ENCODE peak calls at places on chromosomes 12 and 14, in six cellular contexts. One of them, this sample, is unnamed.
A peak's percentile ranks its signal among the peaks of the same experiment; 100 is the strongest.

GRCh38 chr12:102349079-102349478 is 131.3 kb downstream of the IGF1 start:
- DNase-seq in thoracic aorta: no peak
- DNase-seq in upper lobe of right lung: no peak
- DNase-seq in body of pancreas: no peak
- DNase-seq in GM23338: no peak
- DNase-seq in adipocyte: no peak
- DNase-seq in this sample: no peak

GRCh38 chr12:93713800-93714199 is 36.6 kb downstream of the CRADD start:
- DNase-seq in body of pancreas: no peak
- DNase-seq in adipocyte: no peak
- DNase-seq in GM23338: no peak
- DNase-seq in thoracic aorta: no peak
- DNase-seq in upper lobe of right lung: no peak
- DNase-seq in this sample: no peak

GRCh38 chr12:100553851-100554404 is 19.6 kb upstream of the GAS2L3 start:
- DNase-seq in upper lobe of right lung: no peak
- DNase-seq in thoracic aorta: no peak
- DNase-seq in body of pancreas: no peak
- DNase-seq in GM23338: peak; percentile 10
- DNase-seq in adipocyte: peak; percentile 18
- DNase-seq in this sample: no peak

GRCh38 chr12:126224032-126224431 is 1158.8 kb downstream of the AACS start:
- DNase-seq in adipocyte: no peak
- DNase-seq in thoracic aorta: no peak
- DNase-seq in upper lobe of right lung: no peak
- DNase-seq in body of pancreas: no peak
- DNase-seq in GM23338: no peak
- DNase-seq in this sample: no peak

GRCh38 chr14:60760648-60761364 is 26.2 kb downstream of the MNAT1 start:
- DNase-seq in body of pancreas: no peak
- DNase-seq in GM23338: peak; percentile 89
- DNase-seq in adipocyte: peak; percentile 19
- DNase-seq in thoracic aorta: no peak
- DNase-seq in upper lobe of right lung: no peak
- DNase-seq in this sample: no peak

GRCh38 chr12:13425766-13426165 is 229.2 kb downstream of the EMP1 start:
- DNase-seq in GM23338: no peak
- DNase-seq in adipocyte: peak; percentile 0
- DNase-seq in thoracic aorta: no peak
- DNase-seq in body of pancreas: no peak
- DNase-seq in upper lobe of right lung: no peak
- DNase-seq in this sample: peak; percentile 5

GRCh38 chr12:120079352-120080042 is 37.1 kb downstream of the RAB35 start:
- DNase-seq in upper lobe of right lung: peak; percentile 34
- DNase-seq in thoracic aorta: no peak
- DNase-seq in adipocyte: no peak
- DNase-seq in body of pancreas: no peak
- DNase-seq in GM23338: no peak
- DNase-seq in this sample: no peak

GRCh38 chr12:132773077-132774020 is 11.7 kb upstream of the ANKLE2 start:
- DNase-seq in upper lobe of right lung: no peak
- DNase-seq in body of pancreas: no peak
- DNase-seq in thoracic aorta: no peak
- DNase-seq in adipocyte: no peak
- DNase-seq in GM23338: no peak
- DNase-seq in this sample: no peak

GRCh38 chr14:61528591-61529021 is 166.7 kb upstream of the HIF1A start:
- DNase-seq in body of pancreas: no peak
- DNase-seq in adipocyte: peak; percentile 58
- DNase-seq in upper lobe of right lung: no peak
- DNase-seq in thoracic aorta: no peak
- DNase-seq in GM23338: no peak
- DNase-seq in this sample: no peak

GRCh38 chr12:32603858-32604257 is 75.2 kb upstream of the DNM1L start:
- DNase-seq in adipocyte: peak; percentile 11
- DNase-seq in GM23338: no peak
- DNase-seq in body of pancreas: no peak
- DNase-seq in thoracic aorta: no peak
- DNase-seq in upper lobe of right lung: no peak
- DNase-seq in this sample: no peak

GRCh38 chr12:99911076-99911475 is 73.7 kb downstream of the ANKS1B start:
- DNase-seq in adipocyte: peak; percentile 97
- DNase-seq in thoracic aorta: peak; percentile 3
- DNase-seq in GM23338: no peak
- DNase-seq in body of pancreas: no peak
- DNase-seq in upper lobe of right lung: no peak
- DNase-seq in this sample: no peak

DNA sequence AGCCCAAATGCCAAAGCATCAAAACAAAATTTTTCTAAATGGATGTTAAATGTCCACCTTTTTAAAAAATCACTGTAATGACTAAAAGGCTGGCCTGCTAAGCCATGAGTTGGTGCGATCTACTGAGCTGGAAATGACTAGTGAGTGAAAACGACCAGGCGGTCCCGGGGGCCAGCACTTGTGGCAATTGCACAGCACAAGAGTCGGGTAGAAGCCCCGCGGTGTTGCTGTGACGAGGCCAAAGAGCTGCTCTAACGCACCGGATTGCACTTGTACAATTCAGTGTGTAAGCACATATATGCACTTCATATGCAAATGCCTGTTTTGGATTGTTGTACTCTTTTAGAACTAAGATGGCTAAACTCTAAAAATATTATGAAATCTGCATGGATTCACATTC is 64.1 kb upstream of the DYNC1H1 start:
- DNase-seq in body of pancreas: no peak
- DNase-seq in upper lobe of right lung: no peak
- DNase-seq in adipocyte: no peak
- DNase-seq in thoracic aorta: no peak
- DNase-seq in GM23338: no peak
- DNase-seq in this sample: no peak
- H3K36me3 ChIP-seq in body of pancreas: no peaks in the 10 kb centered on the region
- H3K36me3 ChIP-seq in upper lobe of right lung: peaks cover 96% of the 10 kb centered on the region
- H3K36me3 ChIP-seq in adipocyte: peaks cover 82% of the 10 kb centered on the region
- H3K36me3 ChIP-seq in thoracic aorta: peaks cover 51% of the 10 kb centered on the region
- H3K36me3 ChIP-seq in GM23338: peaks cover 5% of the 10 kb centered on the region
- H3K36me3 ChIP-seq in this sample: peaks cover 53% of the 10 kb centered on the region

GRCh38 chr12:124976999-124977398 is 11.9 kb downstream of the DHX37 start:
- DNase-seq in upper lobe of right lung: no peak
- DNase-seq in body of pancreas: no peak
- DNase-seq in adipocyte: no peak
- DNase-seq in GM23338: no peak
- DNase-seq in thoracic aorta: no peak
- DNase-seq in this sample: no peak
- H3K36me3 ChIP-seq in upper lobe of right lung: peaks cover 80% of the 10 kb centered on the region
- H3K36me3 ChIP-seq in body of pancreas: peaks cover 13% of the 10 kb centered on the region
- H3K36me3 ChIP-seq in adipocyte: peaks cover 74% of the 10 kb centered on the region
- H3K36me3 ChIP-seq in GM23338: peaks cover 22% of the 10 kb centered on the region
- H3K36me3 ChIP-seq in thoracic aorta: peaks cover 64% of the 10 kb centered on the region
- H3K36me3 ChIP-seq in this sample: peaks cover 40% of the 10 kb centered on the region

GRCh38 chr14:55038708-55039107 is 11.7 kb downstream of the SOCS4 start:
- DNase-seq in body of pancreas: no peak
- DNase-seq in upper lobe of right lung: no peak
- DNase-seq in thoracic aorta: no peak
- DNase-seq in adipocyte: no peak
- DNase-seq in GM23338: no peak
- DNase-seq in this sample: no peak
- H3K36me3 ChIP-seq in body of pancreas: no peaks in the 10 kb centered on the region
- H3K36me3 ChIP-seq in upper lobe of right lung: peaks cover 29% of the 10 kb centered on the region
- H3K36me3 ChIP-seq in thoracic aorta: peaks cover 13% of the 10 kb centered on the region
- H3K36me3 ChIP-seq in adipocyte: peaks cover 32% of the 10 kb centered on the region
- H3K36me3 ChIP-seq in GM23338: peaks cover 5% of the 10 kb centered on the region
- H3K36me3 ChIP-seq in this sample: peaks cover 39% of the 10 kb centered on the region

DNA sequence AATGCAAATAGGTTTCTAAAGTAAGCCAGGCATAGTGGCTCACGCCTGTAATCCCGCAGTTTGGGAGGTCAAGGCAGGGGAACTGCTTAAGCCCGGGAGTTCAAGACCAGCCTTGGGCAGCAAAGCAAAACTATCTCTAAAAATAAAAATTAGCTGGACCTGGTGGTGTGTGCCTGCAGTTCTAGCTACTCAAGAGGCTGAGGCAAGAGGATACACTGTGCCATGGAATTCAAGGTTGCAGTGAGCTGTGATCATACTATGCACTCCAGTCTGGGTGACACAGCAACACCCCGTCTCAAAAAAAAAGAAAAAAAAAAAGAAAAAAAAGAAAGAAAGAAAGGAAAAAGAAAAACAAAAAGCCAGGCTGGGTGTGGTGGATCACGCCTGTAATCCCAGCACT is 46.3 kb downstream of the HECTD1 start:
- DNase-seq in GM23338: no peak
- DNase-seq in thoracic aorta: no peak
- DNase-seq in body of pancreas: no peak
- DNase-seq in upper lobe of right lung: no peak
- DNase-seq in adipocyte: no peak
- DNase-seq in this sample: no peak
- H3K36me3 ChIP-seq in GM23338: peaks cover 13% of the 10 kb centered on the region
- H3K36me3 ChIP-seq in thoracic aorta: peaks cover 12% of the 10 kb centered on the region
- H3K36me3 ChIP-seq in body of pancreas: peaks cover under 1% of the 10 kb centered on the region
- H3K36me3 ChIP-seq in upper lobe of right lung: peaks cover 83% of the 10 kb centered on the region
- H3K36me3 ChIP-seq in adipocyte: peaks cover 59% of the 10 kb centered on the region
- H3K36me3 ChIP-seq in this sample: peaks cover 19% of the 10 kb centered on the region

DNA sequence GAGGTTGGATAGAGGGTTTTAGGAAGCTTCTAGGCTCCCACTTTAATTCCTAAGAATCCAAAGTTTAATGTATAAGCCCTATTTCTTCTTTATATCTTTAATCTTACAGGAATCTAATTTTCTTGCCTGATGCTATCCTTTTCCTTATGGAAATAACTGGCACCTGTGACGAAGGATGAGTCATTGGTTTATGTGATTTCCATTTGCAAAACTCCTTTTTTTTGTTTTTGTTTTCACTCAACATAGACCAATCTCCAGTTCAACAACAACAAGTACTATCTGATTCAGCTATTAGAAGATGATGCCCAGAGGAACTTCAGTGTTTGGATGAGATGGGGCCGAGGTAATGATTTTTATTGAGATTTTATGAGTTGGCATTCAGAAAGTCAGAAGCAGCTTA is 6.8 kb downstream of the PARP2 start:
- DNase-seq in GM23338: no peak
- DNase-seq in thoracic aorta: no peak
- DNase-seq in upper lobe of right lung: no peak
- DNase-seq in adipocyte: no peak
- DNase-seq in body of pancreas: no peak
- DNase-seq in this sample: no peak
- H3K36me3 ChIP-seq in GM23338: peaks cover 77% of the 10 kb centered on the region
- H3K36me3 ChIP-seq in thoracic aorta: peaks cover 22% of the 10 kb centered on the region
- H3K36me3 ChIP-seq in upper lobe of right lung: peaks cover 93% of the 10 kb centered on the region
- H3K36me3 ChIP-seq in adipocyte: peaks cover 74% of the 10 kb centered on the region
- H3K36me3 ChIP-seq in body of pancreas: no peaks in the 10 kb centered on the region
- H3K36me3 ChIP-seq in this sample: peaks cover 95% of the 10 kb centered on the region

GRCh38 chr14:22923746-22924145 is 4.8 kb upstream of the RBM23 start:
- DNase-seq in adipocyte: no peak
- DNase-seq in upper lobe of right lung: no peak
- DNase-seq in body of pancreas: no peak
- DNase-seq in GM23338: no peak
- DNase-seq in thoracic aorta: no peak
- DNase-seq in this sample: no peak

GRCh38 chr14:22928237-22929103 is 706 bp downstream of the PRMT5 start:
- DNase-seq in body of pancreas: no peak
- DNase-seq in upper lobe of right lung: no peak
- DNase-seq in GM23338: no peak
- DNase-seq in adipocyte: peak; percentile 23
- DNase-seq in thoracic aorta: no peak
- DNase-seq in this sample: no peak

GRCh38 chr14:22929104-22929847 is at the start of gene PRMT5:
- DNase-seq in adipocyte: peak; percentile 100
- DNase-seq in thoracic aorta: peak; percentile 98
- DNase-seq in body of pancreas: peak; percentile 99
- DNase-seq in GM23338: peak; percentile 99
- DNase-seq in upper lobe of right lung: peak; percentile 98
- DNase-seq in this sample: peak; percentile 100

GRCh38 chr14:22925513-22925912 is 3.7 kb downstream of the PRMT5 start:
- DNase-seq in GM23338: no peak
- DNase-seq in body of pancreas: no peak
- DNase-seq in upper lobe of right lung: no peak
- DNase-seq in adipocyte: no peak
- DNase-seq in thoracic aorta: no peak
- DNase-seq in this sample: no peak

DNA sequence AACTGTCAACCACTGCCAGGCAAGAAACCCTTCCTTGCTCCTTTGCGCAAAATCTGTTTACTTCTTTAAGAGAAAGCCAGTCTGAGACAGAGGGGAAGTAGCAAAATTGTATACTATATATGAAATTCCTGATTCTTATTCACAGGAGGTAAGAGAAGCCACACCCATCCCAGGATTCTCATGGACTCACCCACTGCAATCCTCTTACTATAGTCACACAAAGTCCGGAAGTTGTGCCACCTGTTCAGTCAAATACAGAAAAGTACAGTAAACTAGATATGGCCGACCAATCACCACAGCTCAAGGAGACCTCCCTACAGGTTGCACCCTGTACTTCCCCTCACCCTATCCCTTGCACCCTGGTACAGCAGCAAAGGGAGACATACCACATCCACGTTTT is 2.9 kb downstream of the PRMT5 start:
- DNase-seq in thoracic aorta: no peak
- DNase-seq in upper lobe of right lung: no peak
- DNase-seq in body of pancreas: no peak
- DNase-seq in GM23338: no peak
- DNase-seq in adipocyte: peak; percentile 23
- DNase-seq in this sample: no peak
- H3K36me3 ChIP-seq in thoracic aorta: peaks cover 24% of the 10 kb centered on the region
- H3K36me3 ChIP-seq in upper lobe of right lung: peaks cover 57% of the 10 kb centered on the region
- H3K36me3 ChIP-seq in body of pancreas: no peaks in the 10 kb centered on the region
- H3K36me3 ChIP-seq in GM23338: peaks cover 50% of the 10 kb centered on the region
- H3K36me3 ChIP-seq in adipocyte: peaks cover 48% of the 10 kb centered on the region
- H3K36me3 ChIP-seq in this sample: peaks cover 54% of the 10 kb centered on the region

GRCh38 chr12:106459534-106459933 is 102.0 kb downstream of the POLR3B start:
- DNase-seq in body of pancreas: no peak
- DNase-seq in thoracic aorta: no peak
- DNase-seq in upper lobe of right lung: no peak
- DNase-seq in GM23338: no peak
- DNase-seq in adipocyte: no peak
- DNase-seq in this sample: no peak
- H3K36me3 ChIP-seq in body of pancreas: no peaks in the 10 kb centered on the region
- H3K36me3 ChIP-seq in thoracic aorta: peaks cover 9% of the 10 kb centered on the region
- H3K36me3 ChIP-seq in upper lobe of right lung: peaks cover 35% of the 10 kb centered on the region
- H3K36me3 ChIP-seq in GM23338: no peaks in the 10 kb centered on the region
- H3K36me3 ChIP-seq in adipocyte: peaks cover 67% of the 10 kb centered on the region
- H3K36me3 ChIP-seq in this sample: no peaks in the 10 kb centered on the region

DNA sequence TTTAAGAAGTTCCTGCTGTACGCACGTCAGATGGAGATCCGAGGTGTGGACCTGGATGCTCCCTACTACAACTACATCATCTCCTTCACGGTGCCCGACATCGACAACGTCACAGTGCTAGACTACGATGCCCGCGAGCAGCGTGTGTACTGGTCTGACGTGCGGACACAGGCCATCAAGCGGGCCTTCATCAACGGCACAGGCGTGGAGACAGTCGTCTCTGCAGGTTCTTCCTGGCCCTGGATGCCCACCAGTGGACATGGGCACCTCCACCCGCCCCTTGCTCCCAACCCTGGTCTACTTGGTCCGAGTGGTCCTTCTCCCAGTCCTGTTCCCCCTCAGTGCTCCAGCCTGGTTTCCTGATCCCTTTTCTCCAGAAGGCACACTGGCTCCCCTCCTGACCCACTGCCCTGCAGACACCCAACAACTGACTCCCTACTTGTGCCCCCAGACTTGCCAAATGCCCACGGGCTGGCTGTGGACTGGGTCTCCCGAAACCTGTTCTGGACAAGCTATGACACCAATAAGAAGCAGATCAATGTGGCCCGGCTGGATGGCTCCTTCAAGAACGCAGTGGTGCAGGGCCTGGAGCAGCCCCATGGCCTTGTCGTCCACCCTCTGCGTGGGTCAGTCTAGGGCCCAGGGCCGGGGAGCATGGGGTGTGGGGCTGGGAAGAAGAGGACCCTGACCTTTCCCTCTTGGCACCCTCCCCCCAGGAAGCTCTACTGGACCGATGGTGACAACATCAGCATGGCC is 32.1 kb upstream of the LRP1-AS start:
- DNase-seq in upper lobe of right lung: no peak
- DNase-seq in body of pancreas: no peak
- DNase-seq in GM23338: no peak
- DNase-seq in thoracic aorta: no peak
- DNase-seq in adipocyte: no peak
- DNase-seq in this sample: no peak
- H3K36me3 ChIP-seq in upper lobe of right lung: peaks cover 73% of the 10 kb centered on the region
- H3K36me3 ChIP-seq in body of pancreas: no peaks in the 10 kb centered on the region
- H3K36me3 ChIP-seq in GM23338: peaks cover 24% of the 10 kb centered on the region
- H3K36me3 ChIP-seq in thoracic aorta: peaks cover 75% of the 10 kb centered on the region
- H3K36me3 ChIP-seq in adipocyte: peaks cover 99% of the 10 kb centered on the region
- H3K36me3 ChIP-seq in this sample: peaks cover 13% of the 10 kb centered on the region

This sample was measured in A673.